ENCODE peak calls at places on chromosomes 2 and 18, in five cellular contexts. F is mammary epithelial cell, E is hepatocyte, L is cardiac muscle cell, M is endothelial cell of umbilical vein. R is an unnamed sample.

GRCh38 chr18:44178476-44178875 is 502.2 kb upstream of the SETBP1 start:
- DNase-seq in E (no peak), M (no peak), L (no peak), F (no peak), R (no peak)

GRCh38 chr18:63523660-63524059 is 18.5 kb upstream of the SERPINB12 start:
- DNase-seq in M (no peak), F (no peak), E (no peak), L (no peak), R (no peak)

GRCh38 chr2:241443486-241444223 is 64.7 kb downstream of the STK25 start:
- DNase-seq in M (no peak), L (no peak), F (peak), E (no peak), R (no peak)

GRCh38 chr2:25077792-25078170 is 35.9 kb downstream of the EFR3B start:
- DNase-seq in E (no peak), F (no peak), M (no peak), L (no peak), R (no peak)

GRCh38 chr2:39593439-39594393 is 72.0 kb upstream of the TMEM178A start:
- DNase-seq in M (peak), E (peak), L (peak), F (peak), R (peak)

GRCh38 chr18:59228361-59228760 is 8.4 kb downstream of the GRP start:
- DNase-seq in L (no peak), M (no peak), F (peak), E (no peak), R (no peak)

GRCh38 chr2:115568643-115569042 is 1126.2 kb downstream of the DPP10 start:
- DNase-seq in F (no peak), E (no peak), M (no peak), L (no peak), R (no peak)

GRCh38 chr18:8662574-8663255 is 42.6 kb upstream of the MTCL1 start:
- DNase-seq in F (no peak), M (no peak), E (no peak), L (no peak), R (no peak)

GRCh38 chr18:23141022-23141999 is 6.0 kb downstream of the CABLES1 start:
- DNase-seq in E (peak), L (peak), M (no peak), F (no peak), R (no peak)

GRCh38 chr2:162798407-162798806 is 40.2 kb downstream of the KCNH7 start:
- DNase-seq in F (no peak), L (no peak), E (no peak), M (no peak), R (no peak)

GRCh38 chr2:61575447-61575859 is 37.3 kb upstream of the XPO1 start:
- DNase-seq in M (no peak), F (no peak), E (no peak), L (peak), R (no peak)

GRCh38 chr2:142180820-142181533 is 50.2 kb upstream of the LRP1B start:
- DNase-seq in L (peak), E (peak), F (peak), M (peak), R (peak)

GRCh38 chr18:74731097-74731496 is 133.4 kb downstream of the ZNF407 start:
- DNase-seq in F (peak), L (no peak), M (peak), E (no peak), R (no peak)

GRCh38 chr18:8162797-8163196 is 446.4 kb upstream of the RAB12 start:
- DNase-seq in E (peak), F (peak), M (no peak), L (peak), R (no peak)

GRCh38 chr2:136217990-136218389 is 100.0 kb upstream of the CXCR4 start:
- DNase-seq in M (no peak), L (no peak), E (no peak), F (no peak), R (no peak)

GRCh38 chr2:240337028-240337427 is 98.4 kb upstream of the GPC1 start:
- DNase-seq in L (no peak), F (no peak), M (no peak), E (no peak), R (no peak)

GRCh38 chr2:112679484-112679883 is 33.7 kb downstream of the SLC20A1 start:
- DNase-seq in E (no peak), L (no peak), M (no peak), F (peak), R (peak)

GRCh38 chr2:209236369-209236768 is 187.5 kb upstream of the MAP2 start:
- DNase-seq in M (no peak), E (peak), F (no peak), L (peak), R (no peak)

GRCh38 chr18:79458131-79458838 is 62.6 kb downstream of the NFATC1 start:
- DNase-seq in M (peak), L (peak), E (peak), F (peak), R (no peak)

GRCh38 chr2:163571423-163572102 is 164.2 kb downstream of the FIGN start:
- DNase-seq in M (no peak), E (no peak), L (no peak), F (no peak), R (no peak)

GRCh38 chr18:45012286-45012685 is 331.6 kb downstream of the SETBP1 start:
- DNase-seq in L (no peak), E (no peak), F (peak), M (no peak), R (no peak)

GRCh38 chr2:229879551-229879950 is 42.3 kb downstream of the TRIP12 start:
- DNase-seq in M (no peak), F (no peak), L (no peak), E (no peak), R (no peak)

GRCh38 chr2:22336414-22336813 is 1048.6 kb upstream of the KLHL29 start:
- DNase-seq in L (no peak), F (no peak), E (no peak), M (no peak), R (no peak)

GRCh38 chr2:202064881-202065230 is 8.2 kb upstream of the KIAA2012 start:
- DNase-seq in M (no peak), L (no peak), F (no peak), E (no peak), R (no peak)

GRCh38 chr2:229611360-229611759 is 103.0 kb downstream of the DNER start:
- DNase-seq in L (no peak), M (no peak), F (no peak), E (no peak), R (no peak)

GRCh38 chr18:12048827-12049175 is 44.8 kb upstream of the ANKRD62 start:
- DNase-seq in M (no peak), F (peak), L (no peak), E (no peak), R (no peak)

DNA sequence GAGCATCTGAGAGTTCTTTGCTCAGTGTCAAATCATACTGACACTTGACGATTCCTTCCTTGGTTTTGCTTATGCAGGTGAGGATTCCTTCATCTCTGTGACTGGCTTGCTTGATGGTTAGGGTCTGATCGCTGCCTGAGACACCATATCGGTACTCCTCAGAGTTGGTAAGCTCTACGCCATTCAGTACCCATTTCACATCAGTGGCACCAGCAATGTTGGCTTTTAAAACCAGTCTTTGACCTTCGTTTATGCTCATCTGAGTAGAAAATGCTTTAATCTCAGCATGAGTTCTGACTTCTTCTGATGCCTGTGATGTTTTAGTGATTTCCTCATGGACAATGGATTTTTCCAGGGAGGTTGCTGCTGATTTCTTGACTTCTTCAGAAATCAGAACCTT is 48.4 kb downstream of the PLEKHA3 start:
- DNase-seq in M (no peak), E (no peak), L (no peak), F (no peak), R (no peak)
- H3K27ac ChIP-seq in M (no peak), E (no peak), L (peak), F (no peak), R (no peak)

DNA sequence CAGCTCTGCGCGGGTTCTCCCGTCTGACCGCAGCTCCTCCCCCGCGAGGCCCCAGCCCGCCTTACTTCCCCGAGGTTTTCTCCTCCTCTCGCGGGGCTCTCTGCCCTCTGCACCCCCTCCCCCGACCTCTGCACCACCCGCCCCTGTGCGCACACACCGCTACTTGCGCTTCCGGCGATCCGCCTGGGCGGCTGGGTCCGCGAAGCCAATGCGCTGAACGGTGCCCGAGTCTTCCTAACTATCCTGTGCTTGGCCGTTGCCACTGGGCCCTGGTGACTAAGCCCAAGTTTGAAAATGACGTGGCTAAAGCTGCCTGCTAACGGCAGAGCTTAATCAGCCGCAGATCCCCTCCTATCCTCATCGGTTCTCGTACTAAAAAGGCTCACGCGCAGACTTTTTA is 6.2 kb downstream of the ONECUT2 start:
- DNase-seq in M (no peak), F (peak), E (no peak), L (no peak), R (no peak)
- H3K4me3 ChIP-seq in M (no peak), F (no peak), E (no peak), L (no peak), R (no peak)

GRCh38 chr2:55781542-55781941 is 87.9 kb upstream of the PNPT1 start:
- DNase-seq in L (no peak), F (no peak), M (no peak), E (no peak), R (no peak)
- TF ChIP-seq CTCF in L (no peak), F (no peak), M (no peak), E (no peak), R (no peak)

GRCh38 chr2:178874529-178875240 is 67.5 kb upstream of the TTN start:
- DNase-seq in E (no peak), L (no peak), M (no peak), F (peak), R (no peak)
- H3K27ac ChIP-seq in E (no peak), L (peak), M (no peak), F (no peak), R (no peak)

GRCh38 chr18:65749881-65750280 is 931 bp upstream of the CDH7 start:
- DNase-seq in F (no peak), M (no peak), E (no peak), L (no peak), R (no peak)
- H3K4me3 ChIP-seq in F (no peak), M (no peak), E (peak), L (peak), R (peak)

GRCh38 chr2:149313512-149313972 is 16.8 kb upstream of the LYPD6 start:
- DNase-seq in L (peak), F (peak), M (peak), E (peak), R (no peak)
- TF ChIP-seq CTCF in L (peak), F (peak), M (peak), E (peak), R (peak)

GRCh38 chr2:11874861-11875260 is 128.4 kb downstream of the LPIN1 start:
- DNase-seq in F (no peak), L (no peak), M (no peak), E (no peak), R (no peak)

GRCh38 chr2:11876436-11876835 is 130.0 kb downstream of the LPIN1 start:
- DNase-seq in M (no peak), L (no peak), E (no peak), F (no peak), R (no peak)

GRCh38 chr2:11877764-11878163 is 131.3 kb downstream of the LPIN1 start:
- DNase-seq in F (no peak), E (no peak), L (no peak), M (no peak), R (no peak)

GRCh38 chr2:11875481-11875880 is 129.0 kb downstream of the LPIN1 start:
- DNase-seq in F (no peak), L (no peak), E (no peak), M (no peak), R (no peak)

DNA sequence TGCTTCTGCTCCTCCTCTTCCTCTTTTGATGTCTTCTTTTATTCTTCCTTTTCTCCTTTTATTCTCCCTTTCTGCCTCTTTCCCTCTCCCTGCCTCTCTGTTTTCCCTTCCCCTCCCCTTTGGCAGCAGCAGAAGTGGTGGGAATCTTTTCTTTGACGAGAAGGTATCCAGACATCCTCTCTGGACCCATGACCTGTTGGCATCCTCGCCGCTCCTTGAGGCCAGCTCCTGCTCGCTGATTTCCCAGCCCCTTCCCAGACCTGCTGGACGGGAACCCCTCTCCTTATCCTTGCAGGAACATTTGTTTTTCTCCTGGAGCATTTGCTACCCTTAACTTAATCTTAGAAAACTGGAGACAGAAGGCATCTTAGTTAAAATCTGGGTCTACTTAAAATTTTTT is 130.5 kb downstream of the LPIN1 start:
- DNase-seq in E (no peak), M (no peak), L (no peak), F (no peak), R (no peak)
- H3K27ac ChIP-seq in E (no peak), M (no peak), L (no peak), F (no peak), R (no peak)

GRCh38 chr2:144379891-144380311 is 140.0 kb downstream of the ZEB2 start:
- DNase-seq in M (peak), F (no peak), E (no peak), L (no peak), R (peak)
- H3K4me3 ChIP-seq in M (no peak), F (no peak), E (no peak), L (no peak), R (peak)

R was measured in dorsolateral prefrontal cortex.